ENCODE peak calls at places on chromosomes 1 and 21, in six cellular contexts. V is K562, N is uterus, W is ovary, C is stomach, A is sigmoid colon. Y is an unnamed sample.
A peak's percentile ranks its signal among the peaks of the same experiment; 100 is the strongest.

GRCh38 chr21:41640756-41641509 is 125.9 kb downstream of the RIPK4 start:
- DNase-seq in V (no peak), N (no peak), W (no peak), C (no peak), A (no peak), Y (no peak)

GRCh38 chr1:12620142-12620865 is 2.3 kb upstream of the DHRS3 start:
- DNase-seq in V (peak; percentile 28), N (no peak), W (no peak), C (no peak), A (no peak), Y (no peak)

GRCh38 chr21:34078915-34079314 is 5.5 kb downstream of the MRPS6 start:
- DNase-seq in V (no peak), N (no peak), W (no peak), C (no peak), A (no peak), Y (no peak)

GRCh38 chr1:201665036-201665435 is 126.1 kb downstream of the NAV1 start:
- DNase-seq in V (no peak), N (no peak), W (no peak), C (no peak), A (no peak), Y (peak; percentile 39)

GRCh38 chr1:70727891-70728443 is 316.9 kb downstream of the CTH start:
- DNase-seq in V (no peak), N (no peak), W (no peak), C (no peak), A (no peak), Y (no peak)

GRCh38 chr1:209800984-209801834 is 4.7 kb downstream of the IRF6 start:
- DNase-seq in V (no peak), N (peak; percentile 36), W (no peak), C (peak; percentile 40), A (peak; percentile 67), Y (no peak)

GRCh38 chr21:42830456-42831455 is 48.6 kb downstream of the WDR4 start:
- DNase-seq in V (no peak), N (peak; percentile 15), W (no peak), C (peak; percentile 25), A (peak; percentile 60), Y (peak; percentile 73)

GRCh38 chr1:17265162-17265561 is 16.3 kb downstream of the PADI3 start:
- DNase-seq in V (no peak), N (no peak), W (no peak), C (no peak), A (no peak), Y (no peak)

GRCh38 chr1:67645495-67646144 is 39.4 kb upstream of the GADD45A start:
- DNase-seq in V (peak; percentile 41), N (peak; percentile 50), W (no peak), C (peak; percentile 71), A (peak; percentile 72), Y (peak; percentile 43)

GRCh38 chr1:67948155-67949075 is 102.0 kb downstream of the DIRAS3 start:
- DNase-seq in V (no peak), N (no peak), W (no peak), C (no peak), A (no peak), Y (no peak)

GRCh38 chr1:55986003-55986402 is 593.4 kb downstream of the PLPP3 start:
- DNase-seq in V (no peak), N (no peak), W (no peak), C (no peak), A (no peak), Y (no peak)

GRCh38 chr1:40044065-40044575 is 3.6 kb downstream of the CAP1 start:
- DNase-seq in V (no peak), N (no peak), W (no peak), C (no peak), A (no peak), Y (no peak)

GRCh38 chr1:223738465-223739365 is 26.4 kb downstream of the CAPN2 start:
- DNase-seq in V (no peak), N (peak; percentile 61), W (no peak), C (peak; percentile 75), A (no peak), Y (no peak)

GRCh38 chr21:37220433-37220980 is 46.6 kb downstream of the VPS26C start:
- DNase-seq in V (no peak), N (no peak), W (peak; percentile 38), C (no peak), A (peak; percentile 70), Y (peak; percentile 82)

GRCh38 chr1:58773406-58773840 is 10.4 kb downstream of the JUN start:
- DNase-seq in V (no peak), N (peak; percentile 58), W (no peak), C (peak; percentile 76), A (peak; percentile 80), Y (no peak)

GRCh38 chr1:203520315-203520714 is 26.4 kb downstream of the OPTC start:
- DNase-seq in V (no peak), N (peak; percentile 55), W (no peak), C (no peak), A (no peak), Y (no peak)

GRCh38 chr1:20948091-20948490 is 161.0 kb upstream of the HP1BP3 start:
- DNase-seq in V (no peak), N (no peak), W (no peak), C (no peak), A (no peak), Y (no peak)

GRCh38 chr1:156601122-156601830 is at the start of gene GPATCH4:
- DNase-seq in V (peak; percentile 89), N (peak; percentile 86), W (peak; percentile 79), C (peak; percentile 70), A (peak; percentile 91), Y (peak; percentile 95)

GRCh38 chr1:156598731-156599432 is 2.4 kb downstream of the GPATCH4 start:
- DNase-seq in V (no peak), N (no peak), W (no peak), C (no peak), A (no peak), Y (no peak)

GRCh38 chr1:156598125-156598524 is 3.2 kb downstream of the GPATCH4 start:
- DNase-seq in V (no peak), N (no peak), W (no peak), C (no peak), A (peak; percentile 15), Y (no peak)

GRCh38 chr1:156600733-156601121 is 552 bp downstream of the GPATCH4 start:
- DNase-seq in V (no peak), N (no peak), W (no peak), C (no peak), A (no peak), Y (no peak)

GRCh38 chr1:156599811-156600210 is 1.5 kb downstream of the GPATCH4 start:
- DNase-seq in V (peak; percentile 46), N (no peak), W (no peak), C (no peak), A (no peak), Y (no peak)
- TF ChIP-seq POLR2A in V (no peak), N (no peak), W (no peak), C (no peak), A (no peak), Y (no peak)

GRCh38 chr1:2226525-2227340 is 1.4 kb upstream of the SKI start:
- DNase-seq in V (no peak), N (peak; percentile 50), W (peak; percentile 70), C (no peak), A (peak; percentile 78), Y (peak; percentile 91)

GRCh38 chr1:2228684-2229031 is 539 bp downstream of the SKI start:
- DNase-seq in V (peak; percentile 63), N (no peak), W (no peak), C (peak; percentile 53), A (no peak), Y (no peak)

GRCh38 chr1:2229032-2229920 is 1.2 kb downstream of the SKI start:
- DNase-seq in V (peak; percentile 74), N (peak; percentile 81), W (peak; percentile 88), C (peak; percentile 74), A (peak; percentile 94), Y (no peak)

GRCh38 chr1:2228157-2228594 is at the start of gene SKI:
- DNase-seq in V (no peak), N (no peak), W (no peak), C (no peak), A (no peak), Y (no peak)

DNA sequence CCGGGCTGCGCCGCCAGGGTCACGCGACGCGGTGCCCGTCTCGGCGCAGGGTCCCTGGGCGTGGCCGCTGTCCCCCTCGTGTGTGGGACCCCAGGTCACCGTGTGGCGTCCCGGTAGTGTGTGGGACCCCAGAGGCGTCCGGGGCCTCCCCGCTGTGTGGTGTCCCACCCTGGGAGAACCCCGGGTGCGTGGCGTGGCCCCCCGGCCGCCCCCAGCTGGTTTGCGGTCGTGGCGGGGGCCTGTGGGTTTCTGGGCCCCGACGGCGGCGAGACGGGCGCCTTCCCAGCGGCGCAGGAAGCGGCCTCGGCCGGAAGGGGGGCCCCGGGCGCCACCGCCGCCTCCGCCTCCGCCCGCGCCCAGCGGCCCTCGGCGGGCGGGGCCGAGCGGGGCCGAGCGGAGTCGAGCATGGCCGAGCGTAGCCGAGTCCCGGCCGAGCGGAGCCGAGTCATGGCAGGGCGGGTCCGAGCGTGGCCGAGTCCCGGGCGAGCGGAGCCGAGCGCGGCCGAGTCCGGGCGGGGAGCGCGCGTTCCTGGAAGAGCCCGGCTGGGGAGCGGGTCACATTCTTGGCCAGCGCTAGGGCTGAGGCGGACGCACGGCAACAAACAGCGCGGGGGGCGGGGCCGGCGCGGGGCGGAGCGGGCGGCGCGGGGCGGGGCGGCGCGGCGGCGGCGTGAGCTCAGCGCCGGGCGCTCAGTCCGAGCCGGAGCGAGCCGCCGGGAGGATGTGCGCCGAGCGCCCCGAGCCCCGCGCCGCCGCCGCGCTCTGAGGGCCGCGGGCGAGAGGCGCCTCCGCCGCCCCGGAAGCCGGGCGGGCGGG is 570 bp upstream of the SKI start:
- DNase-seq in V (peak; percentile 98), N (peak; percentile 96), W (peak; percentile 99), C (peak; percentile 97), A (peak; percentile 99), Y (peak; percentile 93)
- TF ChIP-seq CTCF in V (no peak), N (no peak), W (no peak), C (no peak), A (no peak), Y (no peak)

DNA sequence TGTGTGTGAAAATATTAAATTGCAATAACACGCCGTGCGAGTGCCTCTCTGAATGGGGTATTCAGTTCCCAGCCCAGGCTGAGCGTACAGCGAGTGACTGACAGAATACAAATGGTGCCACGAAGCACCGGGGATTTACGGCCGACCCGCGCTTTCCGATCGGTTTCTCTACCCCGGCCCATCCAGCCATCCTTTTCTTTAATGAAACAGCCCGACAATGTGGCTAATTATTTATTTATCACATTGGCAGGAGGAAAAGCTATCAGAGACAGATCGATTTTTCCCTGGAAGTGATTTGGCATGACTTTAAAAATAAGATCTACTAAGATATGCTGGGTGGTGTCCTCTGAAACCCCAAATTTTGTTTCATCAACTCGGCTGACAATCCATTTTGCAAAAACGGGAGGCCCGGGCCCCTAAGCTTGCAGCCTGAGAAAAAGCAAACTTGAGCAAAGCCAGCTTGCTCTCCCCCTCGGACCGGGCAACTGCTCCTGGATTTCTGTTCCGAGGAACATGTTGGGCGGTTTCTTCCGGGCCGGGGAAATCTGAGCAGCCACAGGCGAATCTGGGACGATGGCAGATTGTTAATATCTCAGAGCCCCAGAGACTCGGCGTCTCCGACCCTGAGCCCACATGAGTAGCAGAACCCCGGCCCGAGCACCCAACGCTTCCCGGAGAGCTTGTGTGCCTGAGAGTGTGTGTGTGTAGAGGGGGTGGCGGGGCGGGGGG is 11.4 kb downstream of the PRDM16 start:
- DNase-seq in V (no peak), N (no peak), W (no peak), C (no peak), A (no peak), Y (no peak)
- H3K4me3 ChIP-seq in V (no peak overlapping the region), N (no peak overlapping the region), W (no peak overlapping the region), C (no peak overlapping the region), A (no peak overlapping the region), Y (no peak overlapping the region)

DNA sequence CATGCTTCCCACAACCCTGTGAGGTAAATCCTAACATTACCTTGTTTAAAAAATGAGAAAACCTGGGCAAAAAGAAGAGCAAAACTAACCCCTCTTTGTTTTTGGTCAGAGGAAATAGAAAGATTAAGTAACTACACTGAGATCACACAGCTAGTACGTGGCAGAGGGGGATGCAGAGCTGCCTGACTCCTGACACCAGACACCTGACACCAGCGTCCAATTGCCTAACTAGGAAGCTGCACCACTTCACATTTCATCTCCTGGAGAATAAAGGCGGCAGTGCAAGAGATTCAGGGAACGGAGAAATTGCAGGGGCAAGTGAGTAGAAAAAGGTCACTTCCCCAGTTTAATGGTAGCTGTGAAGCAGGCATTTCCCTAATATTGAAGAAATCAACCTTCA is 229.3 kb upstream of the PTBP2 start:
- DNase-seq in V (no peak), N (no peak), W (no peak), C (no peak), A (no peak), Y (no peak)
- TF ChIP-seq POLR2A in V (no peak), N (no peak), W (no peak), C (no peak), A (no peak), Y (no peak)